ENCODE peak calls at places on chromosome 7, in nine cellular contexts. L, U, A, W, K, D, E, N and H are unnamed samples.

GRCh38 chr7:135910393-135911036 is 66.6 kb downstream of the MTPN start:
- DNase-seq in A (no peak), E (no peak), W (no peak), N (no peak), L (no peak), K (no peak), D (no peak), U (no peak), H (no peak)

GRCh38 chr7:138864667-138865066 is 66.7 kb upstream of the ATP6V0A4 start:
- DNase-seq in L (no peak), A (no peak), U (no peak), N (peak), D (peak), K (no peak), E (peak), W (no peak), H (peak)

GRCh38 chr7:134710854-134711624 is 64.4 kb downstream of the BPGM start:
- DNase-seq in A (no peak), D (no peak), K (peak), E (peak), U (no peak), W (no peak), N (peak), L (no peak), H (no peak)

GRCh38 chr7:138665669-138666140 is 35.5 kb downstream of the SVOPL start:
- DNase-seq in D (no peak), K (no peak), L (no peak), N (no peak), W (no peak), U (no peak), E (no peak), A (no peak), H (no peak)

GRCh38 chr7:115252461-115252860 is 330.6 kb downstream of the MDFIC start:
- DNase-seq in L (no peak), W (no peak), D (no peak), N (peak), A (no peak), E (no peak), U (no peak), K (no peak), H (no peak)

GRCh38 chr7:39882148-39882784 is 67.8 kb upstream of the CDK13 start:
- DNase-seq in N (no peak), W (no peak), A (no peak), L (no peak), E (no peak), U (no peak), D (no peak), K (no peak), H (no peak)

GRCh38 chr7:87193912-87194311 is 25.6 kb downstream of the TMEM243 start:
- DNase-seq in N (no peak), D (no peak), W (no peak), K (no peak), U (no peak), A (no peak), L (no peak), E (no peak), H (no peak)

GRCh38 chr7:75624134-75624832 is 114.5 kb downstream of the HIP1 start:
- DNase-seq in E (no peak), W (peak), D (no peak), K (no peak), A (no peak), N (peak), L (no peak), U (no peak), H (peak)

GRCh38 chr7:149669121-149669818 is 104.1 kb downstream of the ZNF467 start:
- DNase-seq in E (peak), K (no peak), N (peak), D (no peak), L (no peak), W (no peak), U (no peak), A (peak), H (no peak)

GRCh38 chr7:96826089-96826488 is 116.4 kb upstream of the SEM1 start:
- DNase-seq in E (no peak), L (no peak), W (no peak), K (no peak), U (no peak), D (no peak), A (no peak), N (peak), H (no peak)

GRCh38 chr7:13673290-13673689 is 316.2 kb downstream of the ETV1 start:
- DNase-seq in D (no peak), W (no peak), E (no peak), U (no peak), K (no peak), N (no peak), A (no peak), L (no peak), H (no peak)

GRCh38 chr7:25716421-25716820 is 435.6 kb upstream of the NFE2L3 start:
- DNase-seq in K (no peak), A (no peak), N (peak), W (no peak), D (no peak), E (peak), U (no peak), L (no peak), H (no peak)

GRCh38 chr7:131011437-131011752 is 277.4 kb upstream of the KLF14 start:
- DNase-seq in W (peak), A (peak), K (no peak), D (peak), E (no peak), N (no peak), L (no peak), U (no peak), H (no peak)

GRCh38 chr7:98617051-98617959 is at the start of gene NPTX2:
- DNase-seq in K (peak), A (peak), E (no peak), L (peak), W (no peak), U (peak), D (peak), N (no peak), H (no peak)

GRCh38 chr7:6228865-6229264 is 43.6 kb downstream of the CYTH3 start:
- DNase-seq in U (no peak), K (no peak), L (no peak), W (peak), A (no peak), E (no peak), N (no peak), D (no peak), H (no peak)

GRCh38 chr7:151801782-151802468 is 75.0 kb downstream of the PRKAG2 start:
- DNase-seq in A (no peak), K (no peak), W (no peak), N (no peak), E (no peak), U (no peak), D (no peak), L (no peak), H (no peak)

GRCh38 chr7:30238721-30239441 is 45.5 kb upstream of the ZNRF2 start:
- DNase-seq in A (no peak), E (peak), K (peak), D (no peak), W (no peak), N (peak), U (no peak), L (no peak), H (no peak)

GRCh38 chr7:43834463-43835251 is 34.7 kb downstream of the MRPS24 start:
- DNase-seq in E (peak), W (no peak), A (no peak), U (no peak), N (peak), L (no peak), K (peak), D (no peak), H (no peak)

GRCh38 chr7:116672596-116673503 is 854 bp downstream of the MET start:
- DNase-seq in A (peak), E (peak), K (no peak), D (peak), W (no peak), N (peak), U (no peak), L (no peak), H (no peak)

GRCh38 chr7:128941323-128941890 is 3.7 kb downstream of the IRF5 start:
- DNase-seq in E (no peak), N (no peak), D (no peak), U (peak), L (no peak), K (no peak), A (no peak), W (no peak), H (no peak)

GRCh38 chr7:158786898-158787297 is 42.4 kb downstream of the ESYT2 start:
- DNase-seq in K (no peak), E (no peak), A (no peak), D (no peak), L (no peak), N (no peak), U (no peak), W (no peak), H (no peak)

GRCh38 chr7:83681200-83681599 is 32.3 kb upstream of the SEMA3E start:
- DNase-seq in U (no peak), D (no peak), L (no peak), E (no peak), W (no peak), K (no peak), N (no peak), A (no peak), H (no peak)

GRCh38 chr7:157474685-157475084 is 137.9 kb downstream of the DNAJB6 start:
- DNase-seq in A (peak), E (peak), U (no peak), W (no peak), D (peak), K (no peak), L (no peak), N (no peak), H (no peak)

GRCh38 chr7:17546206-17546998 is 247.9 kb downstream of the AHR start:
- DNase-seq in E (peak), K (no peak), D (no peak), U (no peak), W (no peak), L (no peak), A (no peak), N (peak), H (no peak)

GRCh38 chr7:26278769-26279168 is 12.9 kb upstream of the SNX10 start:
- DNase-seq in D (no peak), K (no peak), E (peak), L (no peak), N (peak), A (no peak), U (no peak), W (peak), H (no peak)

GRCh38 chr7:127447326-127447945 is 54.9 kb upstream of the ZNF800 start:
- DNase-seq in A (peak), N (peak), W (peak), K (peak), E (peak), D (peak), U (peak), L (no peak), H (peak)

GRCh38 chr7:128688492-128688891 is 16.4 kb downstream of the GARIN1A start:
- DNase-seq in L (no peak), E (no peak), U (no peak), A (no peak), K (no peak), W (no peak), D (no peak), N (no peak), H (no peak)

GRCh38 chr7:149838992-149839408 is 825 bp downstream of the ZNF862 start:
- DNase-seq in E (peak), A (peak), D (no peak), U (peak), K (no peak), L (no peak), N (peak), W (no peak), H (no peak)

GRCh38 chr7:84393776-84394175 is 199.2 kb upstream of the SEMA3A start:
- DNase-seq in U (no peak), W (no peak), K (no peak), L (no peak), E (no peak), D (no peak), N (no peak), A (no peak), H (no peak)

GRCh38 chr7:115042596-115042995 is 120.7 kb downstream of the MDFIC start:
- DNase-seq in U (no peak), D (no peak), N (no peak), L (no peak), K (no peak), A (no peak), E (no peak), W (no peak), H (no peak)

GRCh38 chr7:48188776-48189520 is 17.7 kb downstream of the ABCA13 start:
- DNase-seq in N (no peak), L (no peak), A (peak), E (no peak), U (no peak), W (no peak), K (no peak), D (no peak), H (no peak)

GRCh38 chr7:150372271-150373048 is 3.8 kb downstream of the REPIN1 start:
- DNase-seq in E (no peak), D (peak), A (no peak), K (no peak), W (no peak), U (no peak), L (no peak), N (no peak), H (no peak)